ENCODE peak calls at places on chromosomes 3 and 15, in five cellular contexts. One of them, this sample, is unnamed.

GRCh38 chr3:146446026-146446425 is 23.3 kb downstream of the PLSCR2 start:
- DNase-seq in NCI-H1436 treated with DMSO at 0.1 percent for 48 hours: no peak
- DNase-seq in BJ: no peak
- DNase-seq in Caki2: no peak
- DNase-seq in NCI-H510A treated with DMSO at 0.1 percent for 48 hours: no peak
- DNase-seq in this sample: no peak

GRCh38 chr15:54594115-54594514 is 602.6 kb downstream of the RSL24D1 start:
- DNase-seq in NCI-H1436 treated with DMSO at 0.1 percent for 48 hours: no peak
- DNase-seq in BJ: no peak
- DNase-seq in Caki2: no peak
- DNase-seq in NCI-H510A treated with DMSO at 0.1 percent for 48 hours: no peak
- DNase-seq in this sample: no peak

GRCh38 chr3:195183071-195183776 is 87.7 kb downstream of the XXYLT1 start:
- DNase-seq in NCI-H1436 treated with DMSO at 0.1 percent for 48 hours: no peak
- DNase-seq in BJ: no peak
- DNase-seq in Caki2: no peak
- DNase-seq in NCI-H510A treated with DMSO at 0.1 percent for 48 hours: no peak
- DNase-seq in this sample: no peak

GRCh38 chr15:80494311-80494710 is 90.1 kb downstream of the ARNT2 start:
- DNase-seq in NCI-H1436 treated with DMSO at 0.1 percent for 48 hours: no peak
- DNase-seq in BJ: no peak
- DNase-seq in Caki2: peak
- DNase-seq in NCI-H510A treated with DMSO at 0.1 percent for 48 hours: no peak
- DNase-seq in this sample: no peak

GRCh38 chr3:66831931-66832330 is 166.2 kb upstream of the KBTBD8 start:
- DNase-seq in NCI-H1436 treated with DMSO at 0.1 percent for 48 hours: no peak
- DNase-seq in BJ: no peak
- DNase-seq in Caki2: no peak
- DNase-seq in NCI-H510A treated with DMSO at 0.1 percent for 48 hours: no peak
- DNase-seq in this sample: no peak

GRCh38 chr15:23857028-23857641 is 170.0 kb upstream of the NDN start:
- DNase-seq in NCI-H1436 treated with DMSO at 0.1 percent for 48 hours: peak
- DNase-seq in BJ: no peak
- DNase-seq in Caki2: peak
- DNase-seq in NCI-H510A treated with DMSO at 0.1 percent for 48 hours: peak
- DNase-seq in this sample: peak

GRCh38 chr3:9204253-9205005 is 45.0 kb downstream of the SRGAP3 start:
- DNase-seq in NCI-H1436 treated with DMSO at 0.1 percent for 48 hours: no peak
- DNase-seq in BJ: no peak
- DNase-seq in Caki2: no peak
- DNase-seq in NCI-H510A treated with DMSO at 0.1 percent for 48 hours: no peak
- DNase-seq in this sample: no peak

GRCh38 chr3:25457642-25458419 is 29.8 kb downstream of the RARB start:
- DNase-seq in NCI-H1436 treated with DMSO at 0.1 percent for 48 hours: no peak
- DNase-seq in BJ: no peak
- DNase-seq in Caki2: peak
- DNase-seq in NCI-H510A treated with DMSO at 0.1 percent for 48 hours: no peak
- DNase-seq in this sample: no peak

GRCh38 chr3:45950686-45951600 is 7.7 kb downstream of the CXCR6 start:
- DNase-seq in NCI-H1436 treated with DMSO at 0.1 percent for 48 hours: no peak
- DNase-seq in BJ: no peak
- DNase-seq in Caki2: no peak
- DNase-seq in NCI-H510A treated with DMSO at 0.1 percent for 48 hours: no peak
- DNase-seq in this sample: no peak

GRCh38 chr3:120070263-120070981 is 23.8 kb downstream of the GSK3B start:
- DNase-seq in NCI-H1436 treated with DMSO at 0.1 percent for 48 hours: no peak
- DNase-seq in BJ: no peak
- DNase-seq in Caki2: no peak
- DNase-seq in NCI-H510A treated with DMSO at 0.1 percent for 48 hours: no peak
- DNase-seq in this sample: no peak

GRCh38 chr3:58419782-58420512 is 13.7 kb downstream of the PDHB start:
- DNase-seq in NCI-H1436 treated with DMSO at 0.1 percent for 48 hours: no peak
- DNase-seq in BJ: no peak
- DNase-seq in Caki2: no peak
- DNase-seq in NCI-H510A treated with DMSO at 0.1 percent for 48 hours: no peak
- DNase-seq in this sample: no peak

GRCh38 chr3:62184559-62184958 is 188.8 kb downstream of the FEZF2 start:
- DNase-seq in NCI-H1436 treated with DMSO at 0.1 percent for 48 hours: no peak
- DNase-seq in BJ: no peak
- DNase-seq in Caki2: no peak
- DNase-seq in NCI-H510A treated with DMSO at 0.1 percent for 48 hours: no peak
- DNase-seq in this sample: peak

GRCh38 chr3:26921054-26921453 is 298.5 kb downstream of the LRRC3B start:
- DNase-seq in NCI-H1436 treated with DMSO at 0.1 percent for 48 hours: no peak
- DNase-seq in BJ: no peak
- DNase-seq in Caki2: no peak
- DNase-seq in NCI-H510A treated with DMSO at 0.1 percent for 48 hours: peak
- DNase-seq in this sample: no peak

GRCh38 chr3:47315069-47315647 is 32.4 kb downstream of the KLHL18 start:
- DNase-seq in NCI-H1436 treated with DMSO at 0.1 percent for 48 hours: no peak
- DNase-seq in BJ: no peak
- DNase-seq in Caki2: no peak
- DNase-seq in NCI-H510A treated with DMSO at 0.1 percent for 48 hours: no peak
- DNase-seq in this sample: peak

GRCh38 chr3:182793663-182794454 is 555 bp downstream of the ATP11B start:
- DNase-seq in NCI-H1436 treated with DMSO at 0.1 percent for 48 hours: no peak
- DNase-seq in BJ: no peak
- DNase-seq in Caki2: peak
- DNase-seq in NCI-H510A treated with DMSO at 0.1 percent for 48 hours: no peak
- DNase-seq in this sample: peak

GRCh38 chr15:69154026-69154425 is 6.4 kb upstream of the GLCE start:
- DNase-seq in NCI-H1436 treated with DMSO at 0.1 percent for 48 hours: no peak
- DNase-seq in BJ: no peak
- DNase-seq in Caki2: no peak
- DNase-seq in NCI-H510A treated with DMSO at 0.1 percent for 48 hours: no peak
- DNase-seq in this sample: no peak

GRCh38 chr3:61616586-61616985 is 55.2 kb downstream of the PTPRG start:
- DNase-seq in NCI-H1436 treated with DMSO at 0.1 percent for 48 hours: no peak
- DNase-seq in BJ: no peak
- DNase-seq in Caki2: no peak
- DNase-seq in NCI-H510A treated with DMSO at 0.1 percent for 48 hours: no peak
- DNase-seq in this sample: no peak

GRCh38 chr15:72242775-72243370 is 11.9 kb upstream of the PKM start:
- DNase-seq in NCI-H1436 treated with DMSO at 0.1 percent for 48 hours: no peak
- DNase-seq in BJ: no peak
- DNase-seq in Caki2: no peak
- DNase-seq in NCI-H510A treated with DMSO at 0.1 percent for 48 hours: no peak
- DNase-seq in this sample: no peak